ENCODE peak calls at places on chromosomes 12 and 14, in six cellular contexts. I is IMR-90, O is SK-N-SH, N is GM12878, X is A549, Y is K562. U is an unnamed sample.

GRCh38 chr14:79483472-79483871 is 727.8 kb downstream of the DIO2 start:
- DNase-seq in I (peak; percentile 93), O (no peak), N (no peak), X (peak; percentile 11), Y (no peak), U (no peak)

GRCh38 chr14:64755661-64756265 is 51.5 kb downstream of the PLEKHG3 start:
- DNase-seq in I (peak; percentile 21), O (no peak), N (no peak), X (no peak), Y (no peak), U (no peak)

GRCh38 chr14:59208224-59208814 is 19.9 kb downstream of the DAAM1 start:
- DNase-seq in I (peak; percentile 69), O (no peak), N (peak; percentile 65), X (no peak), Y (no peak), U (no peak)

GRCh38 chr12:44253338-44253856 is 417.5 kb downstream of the TMEM117 start:
- DNase-seq in I (no peak), O (no peak), N (no peak), X (no peak), Y (no peak), U (no peak)

GRCh38 chr12:92602930-92603623 is 99.7 kb upstream of the PLEKHG7 start:
- DNase-seq in I (peak; percentile 41), O (no peak), N (no peak), X (peak; percentile 73), Y (no peak), U (no peak)

GRCh38 chr12:7339675-7340074 is 35.8 kb downstream of the ACSM4 start:
- DNase-seq in I (no peak), O (no peak), N (no peak), X (no peak), Y (no peak), U (no peak)

GRCh38 chr12:108305520-108305919 is 33.6 kb downstream of the CMKLR1 start:
- DNase-seq in I (peak; percentile 71), O (peak; percentile 70), N (no peak), X (no peak), Y (peak; percentile 43), U (no peak)

GRCh38 chr12:4910502-4911315 is 1.0 kb downstream of the KCNA1 start:
- DNase-seq in I (no peak), O (peak; percentile 29), N (no peak), X (no peak), Y (no peak), U (no peak)

GRCh38 chr14:96852823-96853422 is 55.7 kb downstream of the VRK1 start:
- DNase-seq in I (peak; percentile 72), O (peak; percentile 16), N (peak; percentile 4), X (peak; percentile 56), Y (peak; percentile 57), U (peak; percentile 18)

GRCh38 chr12:4984971-4985370 is 58.7 kb upstream of the KCNA5 start:
- DNase-seq in I (no peak), O (no peak), N (no peak), X (no peak), Y (no peak), U (no peak)

GRCh38 chr12:111151441-111151840 is 217.5 kb downstream of the PHETA1 start:
- DNase-seq in I (no peak), O (no peak), N (no peak), X (no peak), Y (no peak), U (no peak)

GRCh38 chr14:64637735-64638473 is 66.3 kb upstream of the PLEKHG3 start:
- DNase-seq in I (no peak), O (no peak), N (no peak), X (no peak), Y (no peak), U (no peak)

GRCh38 chr12:118327381-118327780 is 45.3 kb downstream of the TAOK3 start:
- DNase-seq in I (peak; percentile 33), O (no peak), N (no peak), X (no peak), Y (no peak), U (no peak)

GRCh38 chr12:3090238-3091029 is 13.3 kb downstream of the TSPAN9 start:
- DNase-seq in I (no peak), O (peak; percentile 3), N (no peak), X (no peak), Y (no peak), U (peak; percentile 29)

GRCh38 chr12:6639151-6639773 is 3.5 kb upstream of the LPAR5 start:
- DNase-seq in I (no peak), O (peak; percentile 8), N (no peak), X (no peak), Y (peak; percentile 82), U (no peak)

GRCh38 chr12:53660064-53660463 is 15.8 kb downstream of the ATP5MC2 start:
- DNase-seq in I (no peak), O (no peak), N (no peak), X (no peak), Y (peak; percentile 48), U (no peak)

GRCh38 chr14:73759183-73759713 is 45.1 kb upstream of the PNMA1 start:
- DNase-seq in I (peak; percentile 50), O (peak; percentile 83), N (no peak), X (no peak), Y (peak; percentile 77), U (no peak)

GRCh38 chr14:62921466-62921865 is 123.8 kb downstream of the KCNH5 start:
- DNase-seq in I (peak; percentile 22), O (no peak), N (no peak), X (no peak), Y (no peak), U (no peak)

GRCh38 chr14:105146181-105146975 is 22.2 kb downstream of the JAG2 start:
- DNase-seq in I (no peak), O (no peak), N (no peak), X (no peak), Y (no peak), U (no peak)

GRCh38 chr12:109795023-109795422 is 38.2 kb downstream of the TRPV4 start:
- DNase-seq in I (peak; percentile 66), O (no peak), N (no peak), X (no peak), Y (no peak), U (no peak)

GRCh38 chr14:92460541-92460915 is 53.1 kb upstream of the RIN3 start:
- DNase-seq in I (no peak), O (no peak), N (no peak), X (no peak), Y (no peak), U (no peak)
- TF ChIP-seq SMC3 in I (no peak), O (no peak), N (no peak), X (no peak), Y (no peak), U (no peak)

DNA sequence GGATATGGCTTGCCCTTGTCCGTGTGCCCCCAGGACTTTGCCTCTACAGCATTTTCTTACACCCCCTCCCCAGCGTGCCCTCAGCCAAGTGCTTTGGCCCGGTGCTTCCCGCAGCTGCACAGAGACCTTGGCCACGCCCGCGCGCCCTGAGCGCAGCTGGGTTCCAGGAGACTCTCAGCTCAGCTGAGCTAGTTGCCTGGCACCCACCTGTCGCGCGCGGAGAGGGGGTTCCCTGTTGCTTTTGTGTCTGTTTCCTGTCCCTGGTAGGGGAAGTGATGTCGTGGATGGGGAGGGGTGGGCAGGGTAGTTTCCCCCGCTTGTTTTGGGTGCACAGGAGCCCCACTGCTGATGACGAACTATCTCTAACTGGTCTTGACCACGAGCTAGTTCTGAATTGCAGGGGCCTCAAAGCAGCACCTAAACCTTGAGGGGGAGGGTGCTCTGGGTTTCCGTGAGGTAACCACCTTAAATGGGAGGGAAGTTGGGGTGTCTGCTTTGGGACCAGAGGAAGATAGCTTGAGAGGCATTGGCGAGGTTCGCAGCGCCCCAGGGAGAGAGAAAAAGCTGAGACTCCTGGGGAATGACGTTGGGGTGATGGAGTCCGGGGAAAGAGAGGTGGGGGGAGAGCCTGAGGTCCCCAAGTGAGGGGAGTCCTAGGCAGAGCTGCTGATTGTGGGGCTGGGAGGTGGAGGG is 1.5 kb downstream of the DIO3 start:
- DNase-seq in I (no peak), O (peak; percentile 33), N (no peak), X (no peak), Y (no peak), U (no peak)
- TF ChIP-seq SMC3 in I (no peak), O (no peak), N (no peak), X (no peak), Y (no peak), U (no peak)

DNA sequence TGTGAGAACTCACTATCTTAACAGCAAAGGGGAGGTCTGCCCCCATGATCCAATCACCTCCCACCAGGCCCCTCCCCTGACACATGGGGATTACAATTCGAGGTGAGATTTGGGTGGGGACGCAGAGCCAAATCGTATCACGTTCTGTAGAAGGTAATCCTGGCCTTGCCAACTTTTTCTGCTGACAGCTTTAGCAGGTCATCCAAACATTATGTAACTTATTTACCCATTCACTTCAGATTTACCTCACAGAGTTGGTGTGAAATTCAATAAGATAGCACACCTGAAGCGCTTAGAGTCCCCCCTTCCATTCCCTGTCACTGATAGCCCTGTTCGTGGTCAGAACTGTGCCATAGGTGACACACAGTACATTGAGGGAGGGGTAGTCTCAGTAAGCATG is 219.1 kb downstream of the FBXL14 start:
- DNase-seq in I (no peak), O (no peak), N (no peak), X (no peak), Y (no peak), U (no peak)
- TF ChIP-seq SMC3 in I (no peak), O (no peak), N (no peak), X (no peak), Y (no peak), U (no peak)

GRCh38 chr14:50085570-50086315 is 30.6 kb downstream of the VCPKMT start:
- DNase-seq in I (peak; percentile 77), O (no peak), N (peak; percentile 95), X (no peak), Y (no peak), U (no peak)
- TF ChIP-seq SMC3 in I (no peak), O (no peak), N (no peak), X (no peak), Y (no peak), U (no peak)